ENCODE peak calls at places on chromosomes 1 and 21, in eight cellular contexts. One of them, this sample, is unnamed.

GRCh38 chr1:185155600-185156320 is 993 bp downstream of the TRMT1L start:
- DNase-seq in NCI-H146: peak
- DNase-seq in lower leg skin: no peak
- DNase-seq in smooth muscle cell of the brain vasculature: no peak
- DNase-seq in activated CD8-positive, alpha-beta memory T cell treated with anti-CD3 and anti-CD28 coated beads for 1 hour: no peak
- DNase-seq in NCI-H1092 treated with DMSO at 0.1 percent for 48 hours: no peak
- DNase-seq in activated CD4-positive, CD25-positive, alpha-beta regulatory T cell treated with anti-CD3 and anti-CD28 coated beads, Interleukin-2, amount 50 U/mL, for 72 hours: no peak
- DNase-seq in central memory CD4-positive, alpha-beta T cell: peak
- DNase-seq in this sample: peak

GRCh38 chr1:110240476-110241210 is 30.5 kb downstream of the KCNC4 start:
- DNase-seq in central memory CD4-positive, alpha-beta T cell: no peak
- DNase-seq in lower leg skin: no peak
- DNase-seq in activated CD4-positive, CD25-positive, alpha-beta regulatory T cell treated with anti-CD3 and anti-CD28 coated beads, Interleukin-2, amount 50 U/mL, for 72 hours: no peak
- DNase-seq in NCI-H1092 treated with DMSO at 0.1 percent for 48 hours: peak
- DNase-seq in smooth muscle cell of the brain vasculature: no peak
- DNase-seq in activated CD8-positive, alpha-beta memory T cell treated with anti-CD3 and anti-CD28 coated beads for 1 hour: no peak
- DNase-seq in NCI-H146: peak
- DNase-seq in this sample: no peak

GRCh38 chr1:48206371-48206770 is 16.1 kb upstream of the SLC5A9 start:
- DNase-seq in central memory CD4-positive, alpha-beta T cell: no peak
- DNase-seq in activated CD8-positive, alpha-beta memory T cell treated with anti-CD3 and anti-CD28 coated beads for 1 hour: no peak
- DNase-seq in NCI-H1092 treated with DMSO at 0.1 percent for 48 hours: no peak
- DNase-seq in activated CD4-positive, CD25-positive, alpha-beta regulatory T cell treated with anti-CD3 and anti-CD28 coated beads, Interleukin-2, amount 50 U/mL, for 72 hours: no peak
- DNase-seq in smooth muscle cell of the brain vasculature: no peak
- DNase-seq in lower leg skin: peak
- DNase-seq in NCI-H146: no peak
- DNase-seq in this sample: no peak

GRCh38 chr1:94385354-94385947 is 32.7 kb upstream of the ABCD3 start:
- DNase-seq in lower leg skin: no peak
- DNase-seq in central memory CD4-positive, alpha-beta T cell: no peak
- DNase-seq in NCI-H146: no peak
- DNase-seq in smooth muscle cell of the brain vasculature: no peak
- DNase-seq in activated CD8-positive, alpha-beta memory T cell treated with anti-CD3 and anti-CD28 coated beads for 1 hour: no peak
- DNase-seq in activated CD4-positive, CD25-positive, alpha-beta regulatory T cell treated with anti-CD3 and anti-CD28 coated beads, Interleukin-2, amount 50 U/mL, for 72 hours: no peak
- DNase-seq in NCI-H1092 treated with DMSO at 0.1 percent for 48 hours: no peak
- DNase-seq in this sample: no peak

GRCh38 chr1:118302145-118302544 is 117.1 kb upstream of the SPAG17 start:
- DNase-seq in central memory CD4-positive, alpha-beta T cell: no peak
- DNase-seq in activated CD8-positive, alpha-beta memory T cell treated with anti-CD3 and anti-CD28 coated beads for 1 hour: no peak
- DNase-seq in lower leg skin: no peak
- DNase-seq in NCI-H1092 treated with DMSO at 0.1 percent for 48 hours: no peak
- DNase-seq in smooth muscle cell of the brain vasculature: no peak
- DNase-seq in NCI-H146: no peak
- DNase-seq in activated CD4-positive, CD25-positive, alpha-beta regulatory T cell treated with anti-CD3 and anti-CD28 coated beads, Interleukin-2, amount 50 U/mL, for 72 hours: no peak
- DNase-seq in this sample: no peak

GRCh38 chr1:50422675-50422945 is 633 bp downstream of the DMRTA2 start:
- DNase-seq in NCI-H1092 treated with DMSO at 0.1 percent for 48 hours: no peak
- DNase-seq in activated CD8-positive, alpha-beta memory T cell treated with anti-CD3 and anti-CD28 coated beads for 1 hour: no peak
- DNase-seq in NCI-H146: peak
- DNase-seq in central memory CD4-positive, alpha-beta T cell: no peak
- DNase-seq in lower leg skin: no peak
- DNase-seq in activated CD4-positive, CD25-positive, alpha-beta regulatory T cell treated with anti-CD3 and anti-CD28 coated beads, Interleukin-2, amount 50 U/mL, for 72 hours: no peak
- DNase-seq in smooth muscle cell of the brain vasculature: no peak
- DNase-seq in this sample: no peak

GRCh38 chr1:10682114-10682445 is 114.4 kb downstream of the CASZ1 start:
- DNase-seq in central memory CD4-positive, alpha-beta T cell: no peak
- DNase-seq in lower leg skin: no peak
- DNase-seq in smooth muscle cell of the brain vasculature: no peak
- DNase-seq in NCI-H1092 treated with DMSO at 0.1 percent for 48 hours: no peak
- DNase-seq in activated CD8-positive, alpha-beta memory T cell treated with anti-CD3 and anti-CD28 coated beads for 1 hour: no peak
- DNase-seq in activated CD4-positive, CD25-positive, alpha-beta regulatory T cell treated with anti-CD3 and anti-CD28 coated beads, Interleukin-2, amount 50 U/mL, for 72 hours: no peak
- DNase-seq in NCI-H146: no peak
- DNase-seq in this sample: no peak

GRCh38 chr1:3702990-3703728 is 49.1 kb upstream of the CCDC27 start:
- DNase-seq in smooth muscle cell of the brain vasculature: no peak
- DNase-seq in activated CD4-positive, CD25-positive, alpha-beta regulatory T cell treated with anti-CD3 and anti-CD28 coated beads, Interleukin-2, amount 50 U/mL, for 72 hours: no peak
- DNase-seq in central memory CD4-positive, alpha-beta T cell: no peak
- DNase-seq in lower leg skin: no peak
- DNase-seq in activated CD8-positive, alpha-beta memory T cell treated with anti-CD3 and anti-CD28 coated beads for 1 hour: no peak
- DNase-seq in NCI-H146: no peak
- DNase-seq in NCI-H1092 treated with DMSO at 0.1 percent for 48 hours: no peak
- DNase-seq in this sample: no peak

GRCh38 chr1:235253219-235253640 is 74.7 kb downstream of the ARID4B start:
- DNase-seq in activated CD8-positive, alpha-beta memory T cell treated with anti-CD3 and anti-CD28 coated beads for 1 hour: peak
- DNase-seq in NCI-H146: peak
- DNase-seq in smooth muscle cell of the brain vasculature: peak
- DNase-seq in activated CD4-positive, CD25-positive, alpha-beta regulatory T cell treated with anti-CD3 and anti-CD28 coated beads, Interleukin-2, amount 50 U/mL, for 72 hours: no peak
- DNase-seq in NCI-H1092 treated with DMSO at 0.1 percent for 48 hours: peak
- DNase-seq in central memory CD4-positive, alpha-beta T cell: peak
- DNase-seq in lower leg skin: no peak
- DNase-seq in this sample: peak

GRCh38 chr1:163897401-163898169 is 575.8 kb downstream of the NUF2 start:
- DNase-seq in activated CD8-positive, alpha-beta memory T cell treated with anti-CD3 and anti-CD28 coated beads for 1 hour: no peak
- DNase-seq in NCI-H146: no peak
- DNase-seq in lower leg skin: peak
- DNase-seq in smooth muscle cell of the brain vasculature: no peak
- DNase-seq in activated CD4-positive, CD25-positive, alpha-beta regulatory T cell treated with anti-CD3 and anti-CD28 coated beads, Interleukin-2, amount 50 U/mL, for 72 hours: no peak
- DNase-seq in NCI-H1092 treated with DMSO at 0.1 percent for 48 hours: no peak
- DNase-seq in central memory CD4-positive, alpha-beta T cell: no peak
- DNase-seq in this sample: no peak

GRCh38 chr1:9732123-9732971 is 80.8 kb downstream of the PIK3CD start:
- DNase-seq in smooth muscle cell of the brain vasculature: no peak
- DNase-seq in lower leg skin: no peak
- DNase-seq in NCI-H1092 treated with DMSO at 0.1 percent for 48 hours: no peak
- DNase-seq in activated CD4-positive, CD25-positive, alpha-beta regulatory T cell treated with anti-CD3 and anti-CD28 coated beads, Interleukin-2, amount 50 U/mL, for 72 hours: no peak
- DNase-seq in NCI-H146: no peak
- DNase-seq in central memory CD4-positive, alpha-beta T cell: no peak
- DNase-seq in activated CD8-positive, alpha-beta memory T cell treated with anti-CD3 and anti-CD28 coated beads for 1 hour: no peak
- DNase-seq in this sample: no peak

GRCh38 chr1:46595127-46595526 is 8.9 kb downstream of the MKNK1 start:
- DNase-seq in activated CD8-positive, alpha-beta memory T cell treated with anti-CD3 and anti-CD28 coated beads for 1 hour: no peak
- DNase-seq in central memory CD4-positive, alpha-beta T cell: no peak
- DNase-seq in lower leg skin: peak
- DNase-seq in smooth muscle cell of the brain vasculature: no peak
- DNase-seq in NCI-H146: no peak
- DNase-seq in activated CD4-positive, CD25-positive, alpha-beta regulatory T cell treated with anti-CD3 and anti-CD28 coated beads, Interleukin-2, amount 50 U/mL, for 72 hours: no peak
- DNase-seq in NCI-H1092 treated with DMSO at 0.1 percent for 48 hours: no peak
- DNase-seq in this sample: peak

GRCh38 chr1:238892612-238893011 is 493.8 kb upstream of the CHRM3 start:
- DNase-seq in lower leg skin: no peak
- DNase-seq in smooth muscle cell of the brain vasculature: no peak
- DNase-seq in activated CD8-positive, alpha-beta memory T cell treated with anti-CD3 and anti-CD28 coated beads for 1 hour: no peak
- DNase-seq in NCI-H1092 treated with DMSO at 0.1 percent for 48 hours: no peak
- DNase-seq in NCI-H146: no peak
- DNase-seq in central memory CD4-positive, alpha-beta T cell: no peak
- DNase-seq in activated CD4-positive, CD25-positive, alpha-beta regulatory T cell treated with anti-CD3 and anti-CD28 coated beads, Interleukin-2, amount 50 U/mL, for 72 hours: no peak
- DNase-seq in this sample: no peak

GRCh38 chr1:153796786-153797659 is 21.8 kb downstream of the SLC27A3 start:
- DNase-seq in activated CD4-positive, CD25-positive, alpha-beta regulatory T cell treated with anti-CD3 and anti-CD28 coated beads, Interleukin-2, amount 50 U/mL, for 72 hours: peak
- DNase-seq in smooth muscle cell of the brain vasculature: no peak
- DNase-seq in activated CD8-positive, alpha-beta memory T cell treated with anti-CD3 and anti-CD28 coated beads for 1 hour: peak
- DNase-seq in central memory CD4-positive, alpha-beta T cell: peak
- DNase-seq in NCI-H1092 treated with DMSO at 0.1 percent for 48 hours: peak
- DNase-seq in lower leg skin: peak
- DNase-seq in NCI-H146: peak
- DNase-seq in this sample: peak

GRCh38 chr1:100162881-100163280 is 15.2 kb downstream of the LRRC39 start:
- DNase-seq in NCI-H146: no peak
- DNase-seq in lower leg skin: no peak
- DNase-seq in central memory CD4-positive, alpha-beta T cell: no peak
- DNase-seq in activated CD4-positive, CD25-positive, alpha-beta regulatory T cell treated with anti-CD3 and anti-CD28 coated beads, Interleukin-2, amount 50 U/mL, for 72 hours: no peak
- DNase-seq in activated CD8-positive, alpha-beta memory T cell treated with anti-CD3 and anti-CD28 coated beads for 1 hour: no peak
- DNase-seq in smooth muscle cell of the brain vasculature: no peak
- DNase-seq in NCI-H1092 treated with DMSO at 0.1 percent for 48 hours: no peak
- DNase-seq in this sample: no peak

GRCh38 chr1:43763497-43763973 is 56.2 kb downstream of the ST3GAL3 start:
- DNase-seq in activated CD4-positive, CD25-positive, alpha-beta regulatory T cell treated with anti-CD3 and anti-CD28 coated beads, Interleukin-2, amount 50 U/mL, for 72 hours: peak
- DNase-seq in central memory CD4-positive, alpha-beta T cell: peak
- DNase-seq in activated CD8-positive, alpha-beta memory T cell treated with anti-CD3 and anti-CD28 coated beads for 1 hour: peak
- DNase-seq in NCI-H146: peak
- DNase-seq in lower leg skin: peak
- DNase-seq in smooth muscle cell of the brain vasculature: peak
- DNase-seq in NCI-H1092 treated with DMSO at 0.1 percent for 48 hours: peak
- DNase-seq in this sample: peak

GRCh38 chr1:180925471-180926051 is 12.9 kb downstream of the KIAA1614 start:
- DNase-seq in NCI-H146: no peak
- DNase-seq in activated CD8-positive, alpha-beta memory T cell treated with anti-CD3 and anti-CD28 coated beads for 1 hour: no peak
- DNase-seq in NCI-H1092 treated with DMSO at 0.1 percent for 48 hours: peak
- DNase-seq in central memory CD4-positive, alpha-beta T cell: no peak
- DNase-seq in activated CD4-positive, CD25-positive, alpha-beta regulatory T cell treated with anti-CD3 and anti-CD28 coated beads, Interleukin-2, amount 50 U/mL, for 72 hours: no peak
- DNase-seq in smooth muscle cell of the brain vasculature: no peak
- DNase-seq in lower leg skin: no peak
- DNase-seq in this sample: no peak

GRCh38 chr1:7278827-7279752 is 492.0 kb upstream of the VAMP3 start:
- DNase-seq in NCI-H146: peak
- DNase-seq in central memory CD4-positive, alpha-beta T cell: no peak
- DNase-seq in NCI-H1092 treated with DMSO at 0.1 percent for 48 hours: peak
- DNase-seq in activated CD8-positive, alpha-beta memory T cell treated with anti-CD3 and anti-CD28 coated beads for 1 hour: no peak
- DNase-seq in lower leg skin: peak
- DNase-seq in activated CD4-positive, CD25-positive, alpha-beta regulatory T cell treated with anti-CD3 and anti-CD28 coated beads, Interleukin-2, amount 50 U/mL, for 72 hours: no peak
- DNase-seq in smooth muscle cell of the brain vasculature: no peak
- DNase-seq in this sample: no peak

GRCh38 chr1:34781071-34781843 is at the start of gene GJB3:
- DNase-seq in activated CD4-positive, CD25-positive, alpha-beta regulatory T cell treated with anti-CD3 and anti-CD28 coated beads, Interleukin-2, amount 50 U/mL, for 72 hours: no peak
- DNase-seq in central memory CD4-positive, alpha-beta T cell: no peak
- DNase-seq in activated CD8-positive, alpha-beta memory T cell treated with anti-CD3 and anti-CD28 coated beads for 1 hour: no peak
- DNase-seq in smooth muscle cell of the brain vasculature: no peak
- DNase-seq in lower leg skin: peak
- DNase-seq in NCI-H1092 treated with DMSO at 0.1 percent for 48 hours: no peak
- DNase-seq in NCI-H146: no peak
- DNase-seq in this sample: no peak

GRCh38 chr1:19799233-19799876 is 361 bp downstream of the TMCO4 start:
- DNase-seq in activated CD8-positive, alpha-beta memory T cell treated with anti-CD3 and anti-CD28 coated beads for 1 hour: peak
- DNase-seq in central memory CD4-positive, alpha-beta T cell: peak
- DNase-seq in lower leg skin: peak
- DNase-seq in smooth muscle cell of the brain vasculature: no peak
- DNase-seq in NCI-H146: peak
- DNase-seq in NCI-H1092 treated with DMSO at 0.1 percent for 48 hours: peak
- DNase-seq in activated CD4-positive, CD25-positive, alpha-beta regulatory T cell treated with anti-CD3 and anti-CD28 coated beads, Interleukin-2, amount 50 U/mL, for 72 hours: peak
- DNase-seq in this sample: peak

GRCh38 chr1:67162954-67163353 is 3.3 kb upstream of the IL23R start:
- DNase-seq in smooth muscle cell of the brain vasculature: no peak
- DNase-seq in activated CD4-positive, CD25-positive, alpha-beta regulatory T cell treated with anti-CD3 and anti-CD28 coated beads, Interleukin-2, amount 50 U/mL, for 72 hours: no peak
- DNase-seq in activated CD8-positive, alpha-beta memory T cell treated with anti-CD3 and anti-CD28 coated beads for 1 hour: no peak
- DNase-seq in NCI-H1092 treated with DMSO at 0.1 percent for 48 hours: no peak
- DNase-seq in central memory CD4-positive, alpha-beta T cell: no peak
- DNase-seq in lower leg skin: no peak
- DNase-seq in NCI-H146: peak
- DNase-seq in this sample: no peak

GRCh38 chr1:19457555-19457954 is 27.8 kb downstream of the CAPZB start:
- DNase-seq in activated CD4-positive, CD25-positive, alpha-beta regulatory T cell treated with anti-CD3 and anti-CD28 coated beads, Interleukin-2, amount 50 U/mL, for 72 hours: no peak
- DNase-seq in central memory CD4-positive, alpha-beta T cell: no peak
- DNase-seq in NCI-H146: no peak
- DNase-seq in lower leg skin: no peak
- DNase-seq in smooth muscle cell of the brain vasculature: no peak
- DNase-seq in activated CD8-positive, alpha-beta memory T cell treated with anti-CD3 and anti-CD28 coated beads for 1 hour: no peak
- DNase-seq in NCI-H1092 treated with DMSO at 0.1 percent for 48 hours: no peak
- DNase-seq in this sample: no peak

GRCh38 chr1:79355073-79355472 is 348.5 kb upstream of the ADGRL4 start:
- DNase-seq in activated CD8-positive, alpha-beta memory T cell treated with anti-CD3 and anti-CD28 coated beads for 1 hour: no peak
- DNase-seq in NCI-H1092 treated with DMSO at 0.1 percent for 48 hours: no peak
- DNase-seq in smooth muscle cell of the brain vasculature: no peak
- DNase-seq in lower leg skin: no peak
- DNase-seq in central memory CD4-positive, alpha-beta T cell: no peak
- DNase-seq in NCI-H146: no peak
- DNase-seq in activated CD4-positive, CD25-positive, alpha-beta regulatory T cell treated with anti-CD3 and anti-CD28 coated beads, Interleukin-2, amount 50 U/mL, for 72 hours: no peak
- DNase-seq in this sample: no peak

GRCh38 chr21:46000731-46001641 is 19.4 kb downstream of the COL6A1 start:
- DNase-seq in central memory CD4-positive, alpha-beta T cell: no peak
- DNase-seq in NCI-H1092 treated with DMSO at 0.1 percent for 48 hours: no peak
- DNase-seq in activated CD4-positive, CD25-positive, alpha-beta regulatory T cell treated with anti-CD3 and anti-CD28 coated beads, Interleukin-2, amount 50 U/mL, for 72 hours: no peak
- DNase-seq in NCI-H146: no peak
- DNase-seq in activated CD8-positive, alpha-beta memory T cell treated with anti-CD3 and anti-CD28 coated beads for 1 hour: no peak
- DNase-seq in lower leg skin: peak
- DNase-seq in smooth muscle cell of the brain vasculature: no peak
- DNase-seq in this sample: no peak

GRCh38 chr1:239816090-239816812 is 275.4 kb upstream of the FMN2 start:
- DNase-seq in NCI-H146: no peak
- DNase-seq in activated CD4-positive, CD25-positive, alpha-beta regulatory T cell treated with anti-CD3 and anti-CD28 coated beads, Interleukin-2, amount 50 U/mL, for 72 hours: no peak
- DNase-seq in lower leg skin: no peak
- DNase-seq in central memory CD4-positive, alpha-beta T cell: no peak
- DNase-seq in NCI-H1092 treated with DMSO at 0.1 percent for 48 hours: no peak
- DNase-seq in activated CD8-positive, alpha-beta memory T cell treated with anti-CD3 and anti-CD28 coated beads for 1 hour: no peak
- DNase-seq in smooth muscle cell of the brain vasculature: no peak
- DNase-seq in this sample: peak

GRCh38 chr1:155940531-155940992 is 876 bp upstream of the RXFP4 start:
- DNase-seq in smooth muscle cell of the brain vasculature: peak
- DNase-seq in activated CD4-positive, CD25-positive, alpha-beta regulatory T cell treated with anti-CD3 and anti-CD28 coated beads, Interleukin-2, amount 50 U/mL, for 72 hours: no peak
- DNase-seq in NCI-H1092 treated with DMSO at 0.1 percent for 48 hours: peak
- DNase-seq in activated CD8-positive, alpha-beta memory T cell treated with anti-CD3 and anti-CD28 coated beads for 1 hour: no peak
- DNase-seq in central memory CD4-positive, alpha-beta T cell: no peak
- DNase-seq in lower leg skin: peak
- DNase-seq in NCI-H146: no peak
- DNase-seq in this sample: peak

GRCh38 chr1:204070895-204071294 is 2.0 kb upstream of the SOX13 start:
- DNase-seq in smooth muscle cell of the brain vasculature: no peak
- DNase-seq in activated CD4-positive, CD25-positive, alpha-beta regulatory T cell treated with anti-CD3 and anti-CD28 coated beads, Interleukin-2, amount 50 U/mL, for 72 hours: no peak
- DNase-seq in NCI-H146: no peak
- DNase-seq in NCI-H1092 treated with DMSO at 0.1 percent for 48 hours: no peak
- DNase-seq in central memory CD4-positive, alpha-beta T cell: no peak
- DNase-seq in lower leg skin: no peak
- DNase-seq in activated CD8-positive, alpha-beta memory T cell treated with anti-CD3 and anti-CD28 coated beads for 1 hour: no peak
- DNase-seq in this sample: no peak

GRCh38 chr1:64675718-64676345 is 69.0 kb upstream of the RAVER2 start:
- DNase-seq in NCI-H1092 treated with DMSO at 0.1 percent for 48 hours: no peak
- DNase-seq in NCI-H146: peak
- DNase-seq in smooth muscle cell of the brain vasculature: no peak
- DNase-seq in activated CD4-positive, CD25-positive, alpha-beta regulatory T cell treated with anti-CD3 and anti-CD28 coated beads, Interleukin-2, amount 50 U/mL, for 72 hours: no peak
- DNase-seq in activated CD8-positive, alpha-beta memory T cell treated with anti-CD3 and anti-CD28 coated beads for 1 hour: no peak
- DNase-seq in lower leg skin: no peak
- DNase-seq in central memory CD4-positive, alpha-beta T cell: no peak
- DNase-seq in this sample: no peak

GRCh38 chr1:232438476-232438875 is 191.5 kb downstream of the SIPA1L2 start:
- DNase-seq in lower leg skin: no peak
- DNase-seq in activated CD8-positive, alpha-beta memory T cell treated with anti-CD3 and anti-CD28 coated beads for 1 hour: no peak
- DNase-seq in NCI-H1092 treated with DMSO at 0.1 percent for 48 hours: no peak
- DNase-seq in central memory CD4-positive, alpha-beta T cell: no peak
- DNase-seq in NCI-H146: peak
- DNase-seq in activated CD4-positive, CD25-positive, alpha-beta regulatory T cell treated with anti-CD3 and anti-CD28 coated beads, Interleukin-2, amount 50 U/mL, for 72 hours: no peak
- DNase-seq in smooth muscle cell of the brain vasculature: peak
- DNase-seq in this sample: no peak

GRCh38 chr1:89580036-89580435 is 52.9 kb upstream of the LRRC8C start:
- DNase-seq in activated CD8-positive, alpha-beta memory T cell treated with anti-CD3 and anti-CD28 coated beads for 1 hour: no peak
- DNase-seq in NCI-H146: no peak
- DNase-seq in NCI-H1092 treated with DMSO at 0.1 percent for 48 hours: no peak
- DNase-seq in activated CD4-positive, CD25-positive, alpha-beta regulatory T cell treated with anti-CD3 and anti-CD28 coated beads, Interleukin-2, amount 50 U/mL, for 72 hours: no peak
- DNase-seq in central memory CD4-positive, alpha-beta T cell: no peak
- DNase-seq in smooth muscle cell of the brain vasculature: no peak
- DNase-seq in lower leg skin: no peak
- DNase-seq in this sample: no peak

GRCh38 chr1:218878369-218878768 is 295.3 kb upstream of the LYPLAL1 start:
- DNase-seq in NCI-H146: no peak
- DNase-seq in activated CD8-positive, alpha-beta memory T cell treated with anti-CD3 and anti-CD28 coated beads for 1 hour: no peak
- DNase-seq in smooth muscle cell of the brain vasculature: no peak
- DNase-seq in central memory CD4-positive, alpha-beta T cell: no peak
- DNase-seq in activated CD4-positive, CD25-positive, alpha-beta regulatory T cell treated with anti-CD3 and anti-CD28 coated beads, Interleukin-2, amount 50 U/mL, for 72 hours: no peak
- DNase-seq in lower leg skin: no peak
- DNase-seq in NCI-H1092 treated with DMSO at 0.1 percent for 48 hours: no peak
- DNase-seq in this sample: no peak

GRCh38 chr1:238340989-238341388 is 450.3 kb upstream of the ZP4 start:
- DNase-seq in activated CD8-positive, alpha-beta memory T cell treated with anti-CD3 and anti-CD28 coated beads for 1 hour: no peak
- DNase-seq in central memory CD4-positive, alpha-beta T cell: no peak
- DNase-seq in activated CD4-positive, CD25-positive, alpha-beta regulatory T cell treated with anti-CD3 and anti-CD28 coated beads, Interleukin-2, amount 50 U/mL, for 72 hours: no peak
- DNase-seq in NCI-H146: no peak
- DNase-seq in smooth muscle cell of the brain vasculature: no peak
- DNase-seq in NCI-H1092 treated with DMSO at 0.1 percent for 48 hours: no peak
- DNase-seq in lower leg skin: no peak
- DNase-seq in this sample: no peak

GRCh38 chr1:76292418-76293184 is 218.1 kb downstream of the ST6GALNAC3 start:
- DNase-seq in activated CD4-positive, CD25-positive, alpha-beta regulatory T cell treated with anti-CD3 and anti-CD28 coated beads, Interleukin-2, amount 50 U/mL, for 72 hours: no peak
- DNase-seq in NCI-H1092 treated with DMSO at 0.1 percent for 48 hours: no peak
- DNase-seq in central memory CD4-positive, alpha-beta T cell: no peak
- DNase-seq in smooth muscle cell of the brain vasculature: no peak
- DNase-seq in lower leg skin: no peak
- DNase-seq in activated CD8-positive, alpha-beta memory T cell treated with anti-CD3 and anti-CD28 coated beads for 1 hour: no peak
- DNase-seq in NCI-H146: no peak
- DNase-seq in this sample: peak

GRCh38 chr1:173453982-173454381 is 23.2 kb upstream of the PRDX6 start:
- DNase-seq in NCI-H1092 treated with DMSO at 0.1 percent for 48 hours: no peak
- DNase-seq in lower leg skin: no peak
- DNase-seq in activated CD4-positive, CD25-positive, alpha-beta regulatory T cell treated with anti-CD3 and anti-CD28 coated beads, Interleukin-2, amount 50 U/mL, for 72 hours: no peak
- DNase-seq in central memory CD4-positive, alpha-beta T cell: no peak
- DNase-seq in NCI-H146: no peak
- DNase-seq in activated CD8-positive, alpha-beta memory T cell treated with anti-CD3 and anti-CD28 coated beads for 1 hour: no peak
- DNase-seq in smooth muscle cell of the brain vasculature: no peak
- DNase-seq in this sample: no peak